ENCODE peak calls at places on chromosomes 1 and 21, in ten cellular contexts. One of them, this sample, is unnamed.

GRCh38 chr21:37987668-37988067 is 71.4 kb upstream of the KCNJ6 start:
- DNase-seq in tibial nerve: no peak
- DNase-seq in H7: no peak
- DNase-seq in neural progenitor cell: no peak
- DNase-seq in heart right ventricle: no peak
- DNase-seq in astrocyte of the spinal cord: no peak
- DNase-seq in stomach: no peak
- DNase-seq in fibroblast of lung: no peak
- DNase-seq in psoas muscle: no peak
- DNase-seq in cardiac fibroblast: no peak
- DNase-seq in this sample: no peak

GRCh38 chr1:85576642-85577420 is 3.7 kb upstream of the CCN1 start:
- DNase-seq in tibial nerve: peak; percentile 82
- DNase-seq in H7: peak; percentile 90
- DNase-seq in neural progenitor cell: peak; percentile 93
- DNase-seq in heart right ventricle: peak; percentile 87
- DNase-seq in astrocyte of the spinal cord: peak; percentile 94
- DNase-seq in stomach: peak; percentile 71
- DNase-seq in fibroblast of lung: peak; percentile 91
- DNase-seq in psoas muscle: peak; percentile 89
- DNase-seq in cardiac fibroblast: peak; percentile 92
- DNase-seq in this sample: peak; percentile 97

GRCh38 chr1:25917996-25918395 is 11.8 kb upstream of the STMN1 start:
- DNase-seq in tibial nerve: no peak
- DNase-seq in H7: no peak
- DNase-seq in neural progenitor cell: no peak
- DNase-seq in heart right ventricle: no peak
- DNase-seq in astrocyte of the spinal cord: no peak
- DNase-seq in stomach: no peak
- DNase-seq in fibroblast of lung: no peak
- DNase-seq in psoas muscle: no peak
- DNase-seq in cardiac fibroblast: no peak
- DNase-seq in this sample: no peak

GRCh38 chr1:110450928-110451327 is at the start of gene PROK1:
- DNase-seq in tibial nerve: no peak
- DNase-seq in H7: no peak
- DNase-seq in neural progenitor cell: no peak
- DNase-seq in heart right ventricle: no peak
- DNase-seq in astrocyte of the spinal cord: no peak
- DNase-seq in stomach: no peak
- DNase-seq in fibroblast of lung: no peak
- DNase-seq in psoas muscle: no peak
- DNase-seq in cardiac fibroblast: no peak
- DNase-seq in this sample: no peak

GRCh38 chr1:245484176-245484575 is 329.4 kb downstream of the KIF26B start:
- DNase-seq in tibial nerve: no peak
- DNase-seq in H7: peak; percentile 64
- DNase-seq in neural progenitor cell: no peak
- DNase-seq in heart right ventricle: no peak
- DNase-seq in astrocyte of the spinal cord: no peak
- DNase-seq in stomach: no peak
- DNase-seq in fibroblast of lung: no peak
- DNase-seq in psoas muscle: no peak
- DNase-seq in cardiac fibroblast: no peak
- DNase-seq in this sample: no peak

GRCh38 chr1:92274939-92275338 is 23.8 kb downstream of the GLMN start:
- DNase-seq in tibial nerve: no peak
- DNase-seq in H7: no peak
- DNase-seq in neural progenitor cell: no peak
- DNase-seq in heart right ventricle: no peak
- DNase-seq in astrocyte of the spinal cord: peak; percentile 41
- DNase-seq in stomach: no peak
- DNase-seq in fibroblast of lung: no peak
- DNase-seq in psoas muscle: no peak
- DNase-seq in cardiac fibroblast: peak; percentile 37
- DNase-seq in this sample: no peak

GRCh38 chr1:38038836-38039235 is 7.8 kb downstream of the POU3F1 start:
- DNase-seq in tibial nerve: no peak
- DNase-seq in H7: no peak
- DNase-seq in neural progenitor cell: no peak
- DNase-seq in heart right ventricle: no peak
- DNase-seq in astrocyte of the spinal cord: peak; percentile 43
- DNase-seq in stomach: no peak
- DNase-seq in fibroblast of lung: no peak
- DNase-seq in psoas muscle: no peak
- DNase-seq in cardiac fibroblast: peak; percentile 74
- DNase-seq in this sample: no peak

GRCh38 chr1:194538453-194538852 is 1352.0 kb upstream of the B3GALT2 start:
- DNase-seq in tibial nerve: no peak
- DNase-seq in H7: no peak
- DNase-seq in neural progenitor cell: peak; percentile 32
- DNase-seq in heart right ventricle: no peak
- DNase-seq in astrocyte of the spinal cord: no peak
- DNase-seq in stomach: no peak
- DNase-seq in fibroblast of lung: no peak
- DNase-seq in psoas muscle: no peak
- DNase-seq in cardiac fibroblast: no peak
- DNase-seq in this sample: no peak

GRCh38 chr1:51950701-51951100 is 39.8 kb downstream of the RAB3B start:
- DNase-seq in tibial nerve: no peak
- DNase-seq in H7: no peak
- DNase-seq in neural progenitor cell: no peak
- DNase-seq in heart right ventricle: no peak
- DNase-seq in astrocyte of the spinal cord: no peak
- DNase-seq in stomach: no peak
- DNase-seq in fibroblast of lung: no peak
- DNase-seq in psoas muscle: no peak
- DNase-seq in cardiac fibroblast: peak; percentile 56
- DNase-seq in this sample: no peak

GRCh38 chr1:10948463-10948775 is 64.0 kb upstream of the TARDBP start:
- DNase-seq in tibial nerve: no peak
- DNase-seq in H7: no peak
- DNase-seq in neural progenitor cell: no peak
- DNase-seq in heart right ventricle: no peak
- DNase-seq in astrocyte of the spinal cord: no peak
- DNase-seq in stomach: no peak
- DNase-seq in fibroblast of lung: no peak
- DNase-seq in psoas muscle: no peak
- DNase-seq in cardiac fibroblast: no peak
- DNase-seq in this sample: no peak

GRCh38 chr1:164524810-164525209 is 34.2 kb upstream of the PBX1 start:
- DNase-seq in tibial nerve: no peak
- DNase-seq in H7: no peak
- DNase-seq in neural progenitor cell: no peak
- DNase-seq in heart right ventricle: no peak
- DNase-seq in astrocyte of the spinal cord: peak; percentile 38
- DNase-seq in stomach: no peak
- DNase-seq in fibroblast of lung: peak; percentile 89
- DNase-seq in psoas muscle: no peak
- DNase-seq in cardiac fibroblast: peak; percentile 35
- DNase-seq in this sample: no peak

GRCh38 chr21:34886554-34887385 is 162.3 kb downstream of the RUNX1 start:
- DNase-seq in tibial nerve: no peak
- DNase-seq in H7: peak; percentile 66
- DNase-seq in neural progenitor cell: peak; percentile 76
- DNase-seq in heart right ventricle: peak; percentile 24
- DNase-seq in astrocyte of the spinal cord: peak; percentile 39
- DNase-seq in stomach: no peak
- DNase-seq in fibroblast of lung: peak; percentile 45
- DNase-seq in psoas muscle: peak; percentile 35
- DNase-seq in cardiac fibroblast: no peak
- DNase-seq in this sample: no peak

GRCh38 chr1:66302810-66303209 is 231.1 kb upstream of the SGIP1 start:
- DNase-seq in tibial nerve: no peak
- DNase-seq in H7: no peak
- DNase-seq in neural progenitor cell: no peak
- DNase-seq in heart right ventricle: no peak
- DNase-seq in astrocyte of the spinal cord: peak; percentile 36
- DNase-seq in stomach: no peak
- DNase-seq in fibroblast of lung: no peak
- DNase-seq in psoas muscle: no peak
- DNase-seq in cardiac fibroblast: peak; percentile 19
- DNase-seq in this sample: no peak

GRCh38 chr1:22212400-22213233 is 69.7 kb upstream of the WNT4 start:
- DNase-seq in tibial nerve: no peak
- DNase-seq in H7: peak; percentile 76
- DNase-seq in neural progenitor cell: peak; percentile 31
- DNase-seq in heart right ventricle: no peak
- DNase-seq in astrocyte of the spinal cord: no peak
- DNase-seq in stomach: no peak
- DNase-seq in fibroblast of lung: no peak
- DNase-seq in psoas muscle: no peak
- DNase-seq in cardiac fibroblast: no peak
- DNase-seq in this sample: no peak

GRCh38 chr1:30911061-30911954 is 2.8 kb upstream of the SDC3 start:
- DNase-seq in tibial nerve: peak; percentile 88
- DNase-seq in H7: peak; percentile 93
- DNase-seq in neural progenitor cell: peak; percentile 94
- DNase-seq in heart right ventricle: peak; percentile 87
- DNase-seq in astrocyte of the spinal cord: peak; percentile 83
- DNase-seq in stomach: peak; percentile 91
- DNase-seq in fibroblast of lung: peak; percentile 86
- DNase-seq in psoas muscle: peak; percentile 89
- DNase-seq in cardiac fibroblast: peak; percentile 84
- DNase-seq in this sample: peak; percentile 86

GRCh38 chr1:6329851-6330250 is 63.7 kb downstream of the ACOT7 start:
- DNase-seq in tibial nerve: no peak
- DNase-seq in H7: no peak
- DNase-seq in neural progenitor cell: no peak
- DNase-seq in heart right ventricle: no peak
- DNase-seq in astrocyte of the spinal cord: peak; percentile 43
- DNase-seq in stomach: no peak
- DNase-seq in fibroblast of lung: peak; percentile 74
- DNase-seq in psoas muscle: no peak
- DNase-seq in cardiac fibroblast: peak; percentile 39
- DNase-seq in this sample: no peak

GRCh38 chr1:58932820-58933598 is 149.2 kb upstream of the JUN start:
- DNase-seq in tibial nerve: peak; percentile 26
- DNase-seq in H7: no peak
- DNase-seq in neural progenitor cell: no peak
- DNase-seq in heart right ventricle: no peak
- DNase-seq in astrocyte of the spinal cord: peak; percentile 74
- DNase-seq in stomach: peak; percentile 92
- DNase-seq in fibroblast of lung: peak; percentile 85
- DNase-seq in psoas muscle: peak; percentile 34
- DNase-seq in cardiac fibroblast: peak; percentile 89
- DNase-seq in this sample: no peak

GRCh38 chr1:181394766-181395165 is 88.6 kb upstream of the CACNA1E start:
- DNase-seq in tibial nerve: no peak
- DNase-seq in H7: no peak
- DNase-seq in neural progenitor cell: no peak
- DNase-seq in heart right ventricle: no peak
- DNase-seq in astrocyte of the spinal cord: no peak
- DNase-seq in stomach: no peak
- DNase-seq in fibroblast of lung: no peak
- DNase-seq in psoas muscle: no peak
- DNase-seq in cardiac fibroblast: no peak
- DNase-seq in this sample: no peak

GRCh38 chr1:181397841-181398240 is 85.5 kb upstream of the CACNA1E start:
- DNase-seq in tibial nerve: no peak
- DNase-seq in H7: no peak
- DNase-seq in neural progenitor cell: no peak
- DNase-seq in heart right ventricle: no peak
- DNase-seq in astrocyte of the spinal cord: no peak
- DNase-seq in stomach: no peak
- DNase-seq in fibroblast of lung: no peak
- DNase-seq in psoas muscle: no peak
- DNase-seq in cardiac fibroblast: no peak
- DNase-seq in this sample: no peak

GRCh38 chr1:181396171-181396670 is 87.1 kb upstream of the CACNA1E start:
- DNase-seq in tibial nerve: no peak
- DNase-seq in H7: no peak
- DNase-seq in neural progenitor cell: no peak
- DNase-seq in heart right ventricle: no peak
- DNase-seq in astrocyte of the spinal cord: no peak
- DNase-seq in stomach: no peak
- DNase-seq in fibroblast of lung: no peak
- DNase-seq in psoas muscle: no peak
- DNase-seq in cardiac fibroblast: no peak
- DNase-seq in this sample: no peak

GRCh38 chr1:181398544-181398943 is 84.8 kb upstream of the CACNA1E start:
- DNase-seq in tibial nerve: no peak
- DNase-seq in H7: no peak
- DNase-seq in neural progenitor cell: no peak
- DNase-seq in heart right ventricle: no peak
- DNase-seq in astrocyte of the spinal cord: no peak
- DNase-seq in stomach: no peak
- DNase-seq in fibroblast of lung: no peak
- DNase-seq in psoas muscle: no peak
- DNase-seq in cardiac fibroblast: no peak
- DNase-seq in this sample: no peak

GRCh38 chr1:181396811-181397210 is 86.5 kb upstream of the CACNA1E start:
- DNase-seq in tibial nerve: no peak
- DNase-seq in H7: no peak
- DNase-seq in neural progenitor cell: no peak
- DNase-seq in heart right ventricle: no peak
- DNase-seq in astrocyte of the spinal cord: no peak
- DNase-seq in stomach: no peak
- DNase-seq in fibroblast of lung: no peak
- DNase-seq in psoas muscle: no peak
- DNase-seq in cardiac fibroblast: no peak
- DNase-seq in this sample: no peak
- H3K4me3 ChIP-seq in tibial nerve: no peak overlapping the region
- H3K4me3 ChIP-seq in H7: no peak overlapping the region
- H3K4me3 ChIP-seq in neural progenitor cell: no peak overlapping the region
- H3K4me3 ChIP-seq in heart right ventricle: no peak overlapping the region
- H3K4me3 ChIP-seq in astrocyte of the spinal cord: no peak overlapping the region
- H3K4me3 ChIP-seq in stomach: no peak overlapping the region
- H3K4me3 ChIP-seq in fibroblast of lung: no peak overlapping the region
- H3K4me3 ChIP-seq in psoas muscle: no peak overlapping the region
- H3K4me3 ChIP-seq in cardiac fibroblast: no peak overlapping the region
- H3K4me3 ChIP-seq in this sample: no peak overlapping the region

GRCh38 chr1:178341218-178341956 is 155.4 kb downstream of the CLEC20A start:
- DNase-seq in tibial nerve: no peak
- DNase-seq in H7: peak; percentile 75
- DNase-seq in neural progenitor cell: peak; percentile 95
- DNase-seq in heart right ventricle: peak; percentile 28
- DNase-seq in astrocyte of the spinal cord: peak; percentile 65
- DNase-seq in stomach: peak; percentile 72
- DNase-seq in fibroblast of lung: peak; percentile 69
- DNase-seq in psoas muscle: peak; percentile 21
- DNase-seq in cardiac fibroblast: peak; percentile 90
- DNase-seq in this sample: no peak
- H3K4me3 ChIP-seq in tibial nerve: peak overlapping the region; percentile 5
- H3K4me3 ChIP-seq in H7: no peak overlapping the region
- H3K4me3 ChIP-seq in neural progenitor cell: peak overlapping the region; percentile 46
- H3K4me3 ChIP-seq in heart right ventricle: peak overlapping the region; percentile 18
- H3K4me3 ChIP-seq in astrocyte of the spinal cord: peak overlapping the region; percentile 18
- H3K4me3 ChIP-seq in stomach: peak overlapping the region; percentile 16
- H3K4me3 ChIP-seq in fibroblast of lung: peak overlapping the region; percentile 50
- H3K4me3 ChIP-seq in psoas muscle: peak overlapping the region; percentile 57
- H3K4me3 ChIP-seq in cardiac fibroblast: no peak overlapping the region
- H3K4me3 ChIP-seq in this sample: no peak overlapping the region

GRCh38 chr1:109396513-109396839 is 1.2 kb downstream of the SORT1 start:
- DNase-seq in tibial nerve: no peak
- DNase-seq in H7: no peak
- DNase-seq in neural progenitor cell: no peak
- DNase-seq in heart right ventricle: no peak
- DNase-seq in astrocyte of the spinal cord: no peak
- DNase-seq in stomach: no peak
- DNase-seq in fibroblast of lung: no peak
- DNase-seq in psoas muscle: no peak
- DNase-seq in cardiac fibroblast: no peak
- DNase-seq in this sample: no peak
- H3K4me3 ChIP-seq in tibial nerve: peak overlapping the region; percentile 43
- H3K4me3 ChIP-seq in H7: peak overlapping the region; percentile 52
- H3K4me3 ChIP-seq in neural progenitor cell: peak overlapping the region; percentile 63
- H3K4me3 ChIP-seq in heart right ventricle: peak overlapping the region; percentile 80
- H3K4me3 ChIP-seq in astrocyte of the spinal cord: peak overlapping the region; percentile 57
- H3K4me3 ChIP-seq in stomach: peak overlapping the region; percentile 89
- H3K4me3 ChIP-seq in fibroblast of lung: peak overlapping the region; percentile 72
- H3K4me3 ChIP-seq in psoas muscle: peak overlapping the region; percentile 72
- H3K4me3 ChIP-seq in cardiac fibroblast: no peak overlapping the region
- H3K4me3 ChIP-seq in this sample: no peak overlapping the region

GRCh38 chr1:228456252-228457016 is 30.7 kb upstream of the RNF187 start:
- DNase-seq in tibial nerve: no peak
- DNase-seq in H7: no peak
- DNase-seq in neural progenitor cell: no peak
- DNase-seq in heart right ventricle: no peak
- DNase-seq in astrocyte of the spinal cord: no peak
- DNase-seq in stomach: no peak
- DNase-seq in fibroblast of lung: no peak
- DNase-seq in psoas muscle: no peak
- DNase-seq in cardiac fibroblast: no peak
- DNase-seq in this sample: no peak
- H3K4me3 ChIP-seq in tibial nerve: peak overlapping the region; percentile 42
- H3K4me3 ChIP-seq in H7: peak overlapping the region; percentile 91
- H3K4me3 ChIP-seq in neural progenitor cell: peak overlapping the region; percentile 78
- H3K4me3 ChIP-seq in heart right ventricle: peak overlapping the region; percentile 44
- H3K4me3 ChIP-seq in astrocyte of the spinal cord: peak overlapping the region; percentile 75
- H3K4me3 ChIP-seq in stomach: peak overlapping the region; percentile 42
- H3K4me3 ChIP-seq in fibroblast of lung: peak overlapping the region; percentile 78
- H3K4me3 ChIP-seq in psoas muscle: peak overlapping the region; percentile 65
- H3K4me3 ChIP-seq in cardiac fibroblast: peak overlapping the region; percentile 71
- H3K4me3 ChIP-seq in this sample: no peak overlapping the region

This sample was measured in lower leg skin.